ENCODE peak calls at places on chromosome 4, in seven cellular contexts. One of them, this sample, is unnamed.
A peak's percentile ranks its signal among the peaks of the same experiment; 100 is the strongest.

GRCh38 chr4:167239627-167240026 is 5.3 kb upstream of the SPOCK3 start:
- DNase-seq in stomach: no peak
- DNase-seq in epithelial cell of esophagus: no peak
- DNase-seq in AG09309: no peak
- DNase-seq in adrenal gland: no peak
- DNase-seq in AG04450: no peak
- DNase-seq in CD4-positive, alpha-beta T cell: no peak
- DNase-seq in this sample: no peak

GRCh38 chr4:66000500-66001117 is 330.3 kb upstream of the EPHA5 start:
- DNase-seq in stomach: no peak
- DNase-seq in epithelial cell of esophagus: no peak
- DNase-seq in AG09309: no peak
- DNase-seq in adrenal gland: no peak
- DNase-seq in AG04450: no peak
- DNase-seq in CD4-positive, alpha-beta T cell: no peak
- DNase-seq in this sample: no peak

GRCh38 chr4:66430856-66431255 is 760.6 kb upstream of the EPHA5 start:
- DNase-seq in stomach: no peak
- DNase-seq in epithelial cell of esophagus: peak; percentile 48
- DNase-seq in AG09309: peak; percentile 70
- DNase-seq in adrenal gland: no peak
- DNase-seq in AG04450: no peak
- DNase-seq in CD4-positive, alpha-beta T cell: no peak
- DNase-seq in this sample: no peak

GRCh38 chr4:73599182-73599581 is 21.1 kb downstream of the RASSF6 start:
- DNase-seq in stomach: peak; percentile 69
- DNase-seq in epithelial cell of esophagus: peak; percentile 83
- DNase-seq in AG09309: peak; percentile 29
- DNase-seq in adrenal gland: no peak
- DNase-seq in AG04450: peak; percentile 71
- DNase-seq in CD4-positive, alpha-beta T cell: no peak
- DNase-seq in this sample: no peak

GRCh38 chr4:127370495-127371069 is 262.2 kb upstream of the INTU start:
- DNase-seq in stomach: peak; percentile 75
- DNase-seq in epithelial cell of esophagus: no peak
- DNase-seq in AG09309: no peak
- DNase-seq in adrenal gland: peak; percentile 10
- DNase-seq in AG04450: no peak
- DNase-seq in CD4-positive, alpha-beta T cell: no peak
- DNase-seq in this sample: no peak

GRCh38 chr4:41432889-41433288 is 105.1 kb upstream of the LIMCH1 start:
- DNase-seq in stomach: no peak
- DNase-seq in epithelial cell of esophagus: peak; percentile 48
- DNase-seq in AG09309: peak; percentile 84
- DNase-seq in adrenal gland: no peak
- DNase-seq in AG04450: no peak
- DNase-seq in CD4-positive, alpha-beta T cell: no peak
- DNase-seq in this sample: no peak

GRCh38 chr4:22688236-22688635 is 4.5 kb upstream of the GBA3 start:
- DNase-seq in stomach: no peak
- DNase-seq in epithelial cell of esophagus: peak; percentile 56
- DNase-seq in AG09309: no peak
- DNase-seq in adrenal gland: no peak
- DNase-seq in AG04450: no peak
- DNase-seq in CD4-positive, alpha-beta T cell: no peak
- DNase-seq in this sample: no peak

GRCh38 chr4:102871772-102872171 is 3.0 kb downstream of the CISD2 start:
- DNase-seq in stomach: no peak
- DNase-seq in epithelial cell of esophagus: no peak
- DNase-seq in AG09309: no peak
- DNase-seq in adrenal gland: no peak
- DNase-seq in AG04450: no peak
- DNase-seq in CD4-positive, alpha-beta T cell: no peak
- DNase-seq in this sample: no peak

GRCh38 chr4:57102050-57102564 is 8.1 kb downstream of the IGFBP7 start:
- DNase-seq in stomach: no peak
- DNase-seq in epithelial cell of esophagus: peak; percentile 73
- DNase-seq in AG09309: no peak
- DNase-seq in adrenal gland: peak; percentile 67
- DNase-seq in AG04450: peak; percentile 68
- DNase-seq in CD4-positive, alpha-beta T cell: no peak
- DNase-seq in this sample: no peak

GRCh38 chr4:148716361-148717063 is 274.3 kb upstream of the NR3C2 start:
- DNase-seq in stomach: no peak
- DNase-seq in epithelial cell of esophagus: no peak
- DNase-seq in AG09309: no peak
- DNase-seq in adrenal gland: no peak
- DNase-seq in AG04450: no peak
- DNase-seq in CD4-positive, alpha-beta T cell: no peak
- DNase-seq in this sample: no peak

GRCh38 chr4:81622028-81622427 is 150.3 kb upstream of the RASGEF1B start:
- DNase-seq in stomach: no peak
- DNase-seq in epithelial cell of esophagus: peak; percentile 56
- DNase-seq in AG09309: no peak
- DNase-seq in adrenal gland: no peak
- DNase-seq in AG04450: no peak
- DNase-seq in CD4-positive, alpha-beta T cell: no peak
- DNase-seq in this sample: no peak

GRCh38 chr4:142858965-142859364 is 12.9 kb upstream of the INPP4B start:
- DNase-seq in stomach: no peak
- DNase-seq in epithelial cell of esophagus: no peak
- DNase-seq in AG09309: no peak
- DNase-seq in adrenal gland: no peak
- DNase-seq in AG04450: no peak
- DNase-seq in CD4-positive, alpha-beta T cell: no peak
- DNase-seq in this sample: no peak

GRCh38 chr4:128979934-128980333 is 113.4 kb downstream of the SCLT1 start:
- DNase-seq in stomach: no peak
- DNase-seq in epithelial cell of esophagus: peak; percentile 85
- DNase-seq in AG09309: peak; percentile 62
- DNase-seq in adrenal gland: peak; percentile 50
- DNase-seq in AG04450: peak; percentile 13
- DNase-seq in CD4-positive, alpha-beta T cell: no peak
- DNase-seq in this sample: no peak

GRCh38 chr4:100981447-100982204 is 365.7 kb downstream of the PPP3CA start:
- DNase-seq in stomach: no peak
- DNase-seq in epithelial cell of esophagus: peak; percentile 34
- DNase-seq in AG09309: peak; percentile 77
- DNase-seq in adrenal gland: peak; percentile 3
- DNase-seq in AG04450: no peak
- DNase-seq in CD4-positive, alpha-beta T cell: no peak
- DNase-seq in this sample: no peak

GRCh38 chr4:80446664-80447063 is 111.1 kb downstream of the CFAP299 start:
- DNase-seq in stomach: no peak
- DNase-seq in epithelial cell of esophagus: peak; percentile 58
- DNase-seq in AG09309: peak; percentile 47
- DNase-seq in adrenal gland: no peak
- DNase-seq in AG04450: no peak
- DNase-seq in CD4-positive, alpha-beta T cell: no peak
- DNase-seq in this sample: no peak

GRCh38 chr4:80678413-80678812 is 342.9 kb downstream of the CFAP299 start:
- DNase-seq in stomach: no peak
- DNase-seq in epithelial cell of esophagus: peak; percentile 47
- DNase-seq in AG09309: no peak
- DNase-seq in adrenal gland: no peak
- DNase-seq in AG04450: no peak
- DNase-seq in CD4-positive, alpha-beta T cell: no peak
- DNase-seq in this sample: no peak

GRCh38 chr4:110621839-110622751 is 782 bp downstream of the PITX2 start:
- DNase-seq in stomach: no peak
- DNase-seq in epithelial cell of esophagus: no peak
- DNase-seq in AG09309: no peak
- DNase-seq in adrenal gland: no peak
- DNase-seq in AG04450: no peak
- DNase-seq in CD4-positive, alpha-beta T cell: no peak
- DNase-seq in this sample: no peak

GRCh38 chr4:66688674-66689073 is 856.6 kb downstream of the CENPC start:
- DNase-seq in stomach: no peak
- DNase-seq in epithelial cell of esophagus: peak; percentile 49
- DNase-seq in AG09309: peak; percentile 32
- DNase-seq in adrenal gland: no peak
- DNase-seq in AG04450: no peak
- DNase-seq in CD4-positive, alpha-beta T cell: no peak
- DNase-seq in this sample: no peak

GRCh38 chr4:55431710-55432336 is 36.1 kb downstream of the TMEM165 start:
- DNase-seq in stomach: no peak
- DNase-seq in epithelial cell of esophagus: no peak
- DNase-seq in AG09309: no peak
- DNase-seq in adrenal gland: no peak
- DNase-seq in AG04450: no peak
- DNase-seq in CD4-positive, alpha-beta T cell: no peak
- DNase-seq in this sample: no peak

GRCh38 chr4:124415206-124415605 is 297.3 kb downstream of the ANKRD50 start:
- DNase-seq in stomach: no peak
- DNase-seq in epithelial cell of esophagus: no peak
- DNase-seq in AG09309: peak; percentile 25
- DNase-seq in adrenal gland: no peak
- DNase-seq in AG04450: no peak
- DNase-seq in CD4-positive, alpha-beta T cell: no peak
- DNase-seq in this sample: no peak

GRCh38 chr4:5198586-5198985 is 147.3 kb downstream of the STK32B start:
- DNase-seq in stomach: no peak
- DNase-seq in epithelial cell of esophagus: no peak
- DNase-seq in AG09309: no peak
- DNase-seq in adrenal gland: no peak
- DNase-seq in AG04450: no peak
- DNase-seq in CD4-positive, alpha-beta T cell: no peak
- DNase-seq in this sample: no peak

GRCh38 chr4:26061248-26061986 is 147.4 kb downstream of the SMIM20 start:
- DNase-seq in stomach: no peak
- DNase-seq in epithelial cell of esophagus: peak; percentile 56
- DNase-seq in AG09309: no peak
- DNase-seq in adrenal gland: peak; percentile 27
- DNase-seq in AG04450: no peak
- DNase-seq in CD4-positive, alpha-beta T cell: no peak
- DNase-seq in this sample: no peak

GRCh38 chr4:110216079-110216478 is 17.7 kb upstream of the ELOVL6 start:
- DNase-seq in stomach: no peak
- DNase-seq in epithelial cell of esophagus: peak; percentile 34
- DNase-seq in AG09309: peak; percentile 28
- DNase-seq in adrenal gland: peak; percentile 16
- DNase-seq in AG04450: no peak
- DNase-seq in CD4-positive, alpha-beta T cell: no peak
- DNase-seq in this sample: no peak

GRCh38 chr4:51853027-51853682 is 10.2 kb downstream of the DCUN1D4 start:
- DNase-seq in stomach: peak; percentile 36
- DNase-seq in epithelial cell of esophagus: no peak
- DNase-seq in AG09309: no peak
- DNase-seq in adrenal gland: peak; percentile 56
- DNase-seq in AG04450: no peak
- DNase-seq in CD4-positive, alpha-beta T cell: no peak
- DNase-seq in this sample: no peak

GRCh38 chr4:179307297-179308136 is 1865.3 kb upstream of the AGA start:
- DNase-seq in stomach: no peak
- DNase-seq in epithelial cell of esophagus: peak; percentile 55
- DNase-seq in AG09309: no peak
- DNase-seq in adrenal gland: peak; percentile 24
- DNase-seq in AG04450: peak; percentile 13
- DNase-seq in CD4-positive, alpha-beta T cell: no peak
- DNase-seq in this sample: no peak
- TF ChIP-seq CTCF in stomach: peak; percentile 28
- TF ChIP-seq CTCF in epithelial cell of esophagus: peak; percentile 79
- TF ChIP-seq CTCF in AG09309: peak; percentile 60
- TF ChIP-seq CTCF in adrenal gland: no peak
- TF ChIP-seq CTCF in AG04450: peak; percentile 85
- TF ChIP-seq CTCF in CD4-positive, alpha-beta T cell: peak; percentile 23
- TF ChIP-seq CTCF in this sample: peak; percentile 60

GRCh38 chr4:13674971-13675370 is 47.4 kb upstream of the BOD1L1 start:
- DNase-seq in stomach: no peak
- DNase-seq in epithelial cell of esophagus: no peak
- DNase-seq in AG09309: no peak
- DNase-seq in adrenal gland: no peak
- DNase-seq in AG04450: no peak
- DNase-seq in CD4-positive, alpha-beta T cell: no peak
- DNase-seq in this sample: no peak

DNA sequence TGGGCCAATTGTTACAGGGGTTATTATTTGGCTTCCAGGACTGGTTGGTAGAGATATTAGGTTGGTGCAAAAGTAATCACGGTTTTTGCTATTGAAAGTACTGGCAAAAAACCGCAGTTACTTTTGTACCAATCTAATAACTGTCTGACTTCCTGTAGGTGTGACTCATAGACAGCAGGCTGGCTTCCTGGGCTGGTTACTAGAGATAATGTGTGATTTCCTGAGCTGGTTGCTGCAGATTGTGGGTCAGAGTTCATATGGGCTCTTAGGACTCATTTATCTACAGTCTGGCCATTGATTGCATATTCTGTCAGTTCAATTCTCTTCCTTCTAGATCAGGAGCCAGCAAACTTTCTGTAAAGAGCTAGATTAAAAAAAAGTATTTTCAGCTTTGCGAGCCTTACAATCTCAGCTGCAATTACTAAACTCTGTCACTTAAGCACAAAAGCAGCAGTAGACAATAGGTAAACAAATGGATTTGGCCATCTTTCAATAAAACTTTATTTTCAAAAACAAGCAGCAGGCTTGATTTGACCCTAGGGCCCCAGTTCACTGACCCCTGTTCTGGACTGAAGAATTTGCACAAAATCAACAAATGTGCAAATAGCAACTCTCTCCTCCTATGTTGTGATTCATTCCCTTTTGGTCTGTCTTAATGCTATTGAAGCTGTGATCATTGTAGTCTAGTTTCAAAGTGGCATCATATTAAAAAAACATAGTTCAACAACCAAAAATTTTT is 50.8 kb upstream of the BOD1L1 start:
- DNase-seq in stomach: no peak
- DNase-seq in epithelial cell of esophagus: peak; percentile 18
- DNase-seq in AG09309: no peak
- DNase-seq in adrenal gland: no peak
- DNase-seq in AG04450: no peak
- DNase-seq in CD4-positive, alpha-beta T cell: no peak
- DNase-seq in this sample: no peak
- TF ChIP-seq CTCF in stomach: no peak
- TF ChIP-seq CTCF in epithelial cell of esophagus: no peak
- TF ChIP-seq CTCF in AG09309: no peak
- TF ChIP-seq CTCF in adrenal gland: no peak
- TF ChIP-seq CTCF in AG04450: no peak
- TF ChIP-seq CTCF in CD4-positive, alpha-beta T cell: no peak
- TF ChIP-seq CTCF in this sample: no peak

DNA sequence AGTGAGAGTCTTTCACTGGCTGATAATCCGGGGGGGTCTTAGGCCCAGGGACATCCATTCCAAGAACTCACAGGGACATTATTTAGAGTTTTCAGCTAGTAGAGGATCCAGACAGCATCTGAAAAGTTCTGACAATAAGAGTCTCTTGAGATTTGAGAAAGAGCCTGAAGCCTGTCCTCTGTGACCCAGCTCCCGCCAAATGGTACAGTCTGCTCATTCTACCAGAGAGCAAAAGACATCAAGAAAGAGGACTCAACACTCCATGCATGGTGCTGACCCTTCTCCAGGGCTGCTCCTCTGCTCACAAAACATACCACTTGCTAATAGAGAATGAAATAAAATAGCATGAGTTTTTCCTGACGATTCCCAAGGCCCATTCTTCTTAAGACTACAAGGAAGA is 162.0 kb downstream of the ATP10D start:
- DNase-seq in stomach: no peak
- DNase-seq in epithelial cell of esophagus: no peak
- DNase-seq in AG09309: no peak
- DNase-seq in adrenal gland: no peak
- DNase-seq in AG04450: no peak
- DNase-seq in CD4-positive, alpha-beta T cell: no peak
- DNase-seq in this sample: no peak
- TF ChIP-seq CTCF in stomach: no peak
- TF ChIP-seq CTCF in epithelial cell of esophagus: no peak
- TF ChIP-seq CTCF in AG09309: no peak
- TF ChIP-seq CTCF in adrenal gland: no peak
- TF ChIP-seq CTCF in AG04450: no peak
- TF ChIP-seq CTCF in CD4-positive, alpha-beta T cell: no peak
- TF ChIP-seq CTCF in this sample: no peak

GRCh38 chr4:69060651-69061308 is 35.5 kb upstream of the UGT2B7 start:
- DNase-seq in stomach: no peak
- DNase-seq in epithelial cell of esophagus: peak; percentile 21
- DNase-seq in AG09309: no peak
- DNase-seq in adrenal gland: no peak
- DNase-seq in AG04450: no peak
- DNase-seq in CD4-positive, alpha-beta T cell: no peak
- DNase-seq in this sample: no peak
- TF ChIP-seq CTCF in stomach: no peak
- TF ChIP-seq CTCF in epithelial cell of esophagus: no peak
- TF ChIP-seq CTCF in AG09309: no peak
- TF ChIP-seq CTCF in adrenal gland: no peak
- TF ChIP-seq CTCF in AG04450: peak; percentile 16
- TF ChIP-seq CTCF in CD4-positive, alpha-beta T cell: no peak
- TF ChIP-seq CTCF in this sample: peak; percentile 7